ENCODE peak calls at places on chromosomes 4 and X, in four cellular contexts. B is uterus, E is adrenal gland, G is psoas muscle. Y is an unnamed sample. For H3K4me1 and H3K36me3, the result is how much of the 10 kb centered on the place peaks cover.

GRCh38 chrX:12877386-12877785 is 10.5 kb downstream of the TLR7 start:
- DNase-seq in G (no peak), E (no peak), B (no peak), Y (no peak)

GRCh38 chrX:136143714-136144113 is 3.6 kb upstream of the FHL1 start:
- DNase-seq in E (no peak), G (no peak), B (no peak), Y (no peak)

GRCh38 chr4:184347251-184348239 is 126.8 kb downstream of the IRF2 start:
- DNase-seq in E (peak), B (no peak), G (peak), Y (peak)

GRCh38 chr4:142278663-142279062 is 567.4 kb downstream of the INPP4B start:
- DNase-seq in G (no peak), B (no peak), E (no peak), Y (no peak)

GRCh38 chr4:31539279-31540074 is 819.3 kb downstream of the PCDH7 start:
- DNase-seq in B (no peak), G (peak), E (no peak), Y (no peak)

GRCh38 chrX:130645955-130646583 is 244.3 kb downstream of the RBMX2 start:
- DNase-seq in G (no peak), E (peak), B (no peak), Y (no peak)

GRCh38 chrX:153638436-153639176 is 8.4 kb upstream of the DUSP9 start:
- DNase-seq in G (peak), E (no peak), B (no peak), Y (no peak)

GRCh38 chrX:50691820-50692219 is 122.2 kb downstream of the SHROOM4 start:
- DNase-seq in G (no peak), E (peak), B (no peak), Y (peak)

GRCh38 chrX:110407910-110408545 is 49.4 kb downstream of the RTL9 start:
- DNase-seq in B (no peak), E (peak), G (no peak), Y (peak)

GRCh38 chr4:186227221-186227620 is at the start of gene KLKB1:
- DNase-seq in G (no peak), B (no peak), E (no peak), Y (no peak)

GRCh38 chr4:37685211-37685725 is 908 bp downstream of the RELL1 start:
- DNase-seq in G (no peak), E (peak), B (no peak), Y (no peak)

GRCh38 chr4:39770005-39770404 is 72.1 kb downstream of the UBE2K start:
- DNase-seq in E (no peak), G (no peak), B (no peak), Y (no peak)

GRCh38 chrX:97322401-97322800 is 438.7 kb downstream of the RPA4 start:
- DNase-seq in E (no peak), G (no peak), B (no peak), Y (no peak)

GRCh38 chrX:150581093-150581775 is 12.8 kb downstream of the MTM1 start:
- DNase-seq in B (no peak), G (no peak), E (no peak), Y (no peak)

GRCh38 chr4:78166582-78166981 is 109.5 kb downstream of the FRAS1 start:
- DNase-seq in E (no peak), G (no peak), B (no peak), Y (no peak)

GRCh38 chr4:38560763-38561558 is 103.0 kb upstream of the KLF3 start:
- DNase-seq in B (no peak), E (no peak), G (no peak), Y (no peak)

GRCh38 chr4:22369901-22370562 is 145.8 kb downstream of the ADGRA3 start:
- DNase-seq in G (no peak), B (no peak), E (no peak), Y (no peak)

GRCh38 chrX:9873952-9874351 is 87.7 kb downstream of the SHROOM2 start:
- DNase-seq in E (peak), G (no peak), B (no peak), Y (peak)

GRCh38 chr4:48237996-48238645 is 31.5 kb downstream of the TEC start:
- DNase-seq in E (peak), B (no peak), G (no peak), Y (no peak)

GRCh38 chr4:72974694-72975487 is 94.6 kb downstream of the COX18 start:
- DNase-seq in B (no peak), G (no peak), E (no peak), Y (no peak)

GRCh38 chr4:138230048-138230447 is 12.1 kb downstream of the SLC7A11 start:
- DNase-seq in B (no peak), E (no peak), G (no peak), Y (no peak)

GRCh38 chrX:1112321-1112720 is 100.1 kb downstream of the CRLF2 start:
- DNase-seq in E (no peak), B (no peak), G (no peak), Y (no peak)

GRCh38 chr4:127609484-127609883 is 23.3 kb upstream of the INTU start:
- DNase-seq in E (no peak), G (no peak), B (no peak), Y (no peak)

GRCh38 chr4:187158003-187158402 is 434.3 kb upstream of the FAT1 start:
- DNase-seq in G (peak), E (no peak), B (no peak), Y (no peak)

GRCh38 chr4:148589182-148589581 is 147.0 kb upstream of the NR3C2 start:
- DNase-seq in E (no peak), G (no peak), B (no peak), Y (no peak)

GRCh38 chr4:7960790-7961655 is 21.4 kb upstream of the AFAP1 start:
- DNase-seq in E (peak), B (peak), G (peak), Y (no peak)

GRCh38 chrX:153336988-153337387 is 3.0 kb downstream of the ZNF275 start:
- DNase-seq in G (no peak), B (no peak), E (no peak), Y (no peak)

GRCh38 chr4:176778491-176778890 is 14.2 kb downstream of the VEGFC start:
- DNase-seq in G (no peak), B (no peak), E (no peak), Y (no peak)

GRCh38 chr4:188387134-188387791 is 248.0 kb downstream of the TRIML1 start:
- DNase-seq in B (no peak), G (no peak), E (no peak), Y (no peak)

GRCh38 chr4:91171217-91171616 is 1044.0 kb downstream of the CCSER1 start:
- DNase-seq in B (no peak), E (no peak), G (no peak), Y (no peak)

GRCh38 chr4:184745747-184746531 is 12.0 kb upstream of the CENPU start:
- DNase-seq in E (peak), B (peak), G (peak), Y (peak)

GRCh38 chr4:127686656-127687055 is 43.5 kb upstream of the SLC25A31 start:
- DNase-seq in B (no peak), G (no peak), E (no peak), Y (no peak)

GRCh38 chr4:8844976-8845690 is 26.5 kb downstream of the HMX1 start:
- DNase-seq in B (no peak), G (peak), E (no peak), Y (peak)

GRCh38 chrX:56802921-56803848 is 74.1 kb downstream of the NBDY start:
- DNase-seq in G (peak), B (peak), E (peak), Y (no peak)

GRCh38 chr4:80307183-80307735 is 28.3 kb upstream of the CFAP299 start:
- DNase-seq in G (no peak), B (no peak), E (no peak), Y (no peak)
- H3K4me1 ChIP-seq in G (under half), B (under half), E (under half), Y (under half)

GRCh38 chr4:76611611-76612010 is 176.6 kb downstream of the SHROOM3 start:
- DNase-seq in G (no peak), B (no peak), E (no peak), Y (no peak)
- H3K4me3 ChIP-seq in G (no peak), B (no peak), E (no peak), Y (no peak)

GRCh38 chr4:1328267-1329155 is 18.5 kb upstream of the UVSSA start:
- DNase-seq in B (no peak), E (no peak), G (no peak), Y (no peak)

GRCh38 chr4:1330761-1331590 is 16.0 kb upstream of the UVSSA start:
- DNase-seq in B (no peak), E (peak), G (no peak), Y (no peak)

GRCh38 chr4:1331591-1332353 is 15.2 kb upstream of the UVSSA start:
- DNase-seq in B (no peak), E (no peak), G (no peak), Y (no peak)

GRCh38 chr4:1327526-1328266 is 19.3 kb upstream of the UVSSA start:
- DNase-seq in E (no peak), G (no peak), B (no peak), Y (no peak)

GRCh38 chr4:1329408-1330371 is 17.3 kb upstream of the UVSSA start:
- DNase-seq in E (no peak), B (no peak), G (peak), Y (no peak)
- H3K36me3 ChIP-seq in E (under half), B (under half), G (under half), Y (under half)

GRCh38 chr4:163048447-163048846 is 118.2 kb downstream of the NAF1 start:
- DNase-seq in G (no peak), B (no peak), E (peak), Y (peak)
- H3K4me1 ChIP-seq in G (under half), B (under half), E (under half), Y (under half)

DNA sequence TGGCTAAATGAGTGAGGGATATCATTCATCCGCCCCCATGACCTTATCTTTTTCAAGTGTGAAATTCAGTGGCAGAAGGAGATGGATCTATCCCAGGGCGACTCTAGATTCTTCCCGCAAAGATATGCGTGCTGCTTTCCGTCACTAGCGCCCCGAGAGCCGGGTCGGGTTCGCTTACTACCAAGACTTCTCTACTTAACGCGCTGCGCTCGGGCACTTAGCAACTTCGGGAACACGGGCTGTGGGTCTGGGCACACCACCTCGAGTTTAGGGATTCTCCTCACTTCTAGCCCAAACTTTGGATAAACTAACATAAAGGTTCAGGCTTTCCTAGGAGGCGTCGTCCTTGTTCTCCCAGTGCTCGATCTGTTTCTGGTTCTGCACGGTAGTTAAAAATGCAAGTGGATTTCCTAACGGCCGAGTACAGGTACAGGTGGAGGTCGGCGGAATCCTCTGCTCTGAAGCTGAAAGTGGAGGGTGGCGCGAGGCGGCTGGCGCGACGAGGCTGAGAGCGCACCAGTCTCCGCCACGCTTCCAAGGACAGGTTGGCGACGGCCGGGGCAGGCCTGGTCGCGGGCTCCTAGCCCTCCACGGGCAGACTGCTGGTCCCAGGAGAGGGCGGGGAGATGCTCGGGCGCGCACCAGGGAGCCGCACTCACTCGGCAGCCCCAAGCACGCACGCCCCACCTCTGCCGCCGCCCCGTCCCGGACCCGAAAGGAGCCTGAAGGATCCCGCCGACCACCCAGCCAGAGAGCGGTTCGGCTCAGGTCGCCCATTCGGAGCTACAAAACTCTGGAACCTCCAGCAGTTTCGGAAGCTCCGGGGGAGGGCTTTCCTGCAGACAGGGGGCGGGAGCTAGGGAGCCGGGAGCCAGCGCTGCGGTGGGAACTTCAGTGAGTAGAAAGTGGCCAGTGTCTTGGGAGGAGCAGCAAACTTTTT is 100.8 kb upstream of the TENM3 start:
- DNase-seq in E (peak), G (no peak), B (peak), Y (no peak)
- H3K4me3 ChIP-seq in E (peak), G (peak), B (peak), Y (peak)

GRCh38 chr4:2698951-2699505 is 57.1 kb downstream of the TNIP2 start:
- DNase-seq in G (no peak), E (no peak), B (no peak), Y (no peak)
- H3K36me3 ChIP-seq in G (under half), E (under half), B (under half), Y (half or more)

GRCh38 chr4:101242441-101242840 is 104.9 kb downstream of the PPP3CA start:
- DNase-seq in G (no peak), E (no peak), B (no peak), Y (no peak)

GRCh38 chr4:101236097-101236496 is 111.2 kb downstream of the PPP3CA start:
- DNase-seq in G (no peak), E (no peak), B (no peak), Y (no peak)

GRCh38 chr4:101238706-101239105 is 108.6 kb downstream of the PPP3CA start:
- DNase-seq in B (no peak), E (no peak), G (no peak), Y (no peak)

GRCh38 chr4:101239685-101240084 is 107.6 kb downstream of the PPP3CA start:
- DNase-seq in E (no peak), G (no peak), B (no peak), Y (no peak)

GRCh38 chr4:101237773-101238172 is 109.6 kb downstream of the PPP3CA start:
- DNase-seq in B (no peak), E (no peak), G (no peak), Y (no peak)
- H3K4me1 ChIP-seq in B (under half), E (under half), G (under half), Y (under half)

GRCh38 chr4:113636438-113636818 is 125.1 kb downstream of the CAMK2D start:
- DNase-seq in B (no peak), G (no peak), E (no peak), Y (no peak)

GRCh38 chr4:113637363-113637762 is 124.2 kb downstream of the CAMK2D start:
- DNase-seq in E (no peak), G (no peak), B (no peak), Y (no peak)

GRCh38 chr4:113636877-113637276 is 124.7 kb downstream of the CAMK2D start:
- DNase-seq in B (no peak), E (no peak), G (no peak), Y (no peak)

GRCh38 chr4:113634081-113634969 is 127.2 kb downstream of the CAMK2D start:
- DNase-seq in B (no peak), G (no peak), E (no peak), Y (no peak)

DNA sequence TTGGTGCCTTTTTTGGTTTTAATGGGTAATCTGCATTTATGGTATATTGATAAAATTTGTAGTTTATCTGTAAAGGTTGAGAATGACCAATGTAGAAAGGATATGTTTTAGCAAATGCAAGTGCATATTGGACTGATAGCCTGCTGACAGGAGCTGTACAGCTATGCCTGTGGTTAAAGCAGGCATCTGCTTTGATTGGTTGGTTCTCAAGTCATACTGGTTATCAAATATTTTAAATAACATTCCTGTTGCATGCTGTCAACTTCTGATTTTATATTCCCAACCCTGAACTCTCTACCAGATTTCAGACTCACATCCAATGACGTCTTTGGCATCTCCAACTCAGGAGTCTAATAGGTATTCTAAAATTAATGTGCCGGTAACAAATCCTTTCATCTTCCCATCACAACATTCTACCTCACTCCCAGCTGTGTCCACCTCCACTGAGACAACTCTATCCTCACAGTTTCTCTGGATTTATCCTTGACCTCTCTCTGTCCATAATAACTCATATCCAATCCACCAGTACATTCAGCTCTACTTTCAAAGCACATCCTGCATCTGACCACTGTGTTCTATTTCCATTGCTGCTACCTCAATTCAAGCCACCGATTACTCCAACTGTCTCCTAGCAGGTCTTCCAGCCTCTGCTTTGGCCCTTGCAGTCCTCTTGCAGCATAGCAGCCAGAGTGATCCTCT is 125.7 kb downstream of the CAMK2D start:
- DNase-seq in B (no peak), E (no peak), G (no peak), Y (no peak)
- H3K4me3 ChIP-seq in B (no peak), E (no peak), G (no peak), Y (no peak)